ENCODE peak calls at places on chromosomes 13 and 19, in ten cellular contexts. One of them, this sample, is unnamed.

GRCh38 chr19:10113964-10114650 is 2.6 kb downstream of the P2RY11 start:
- DNase-seq in CD4-positive, alpha-beta T cell: no peak
- DNase-seq in CD8-positive, alpha-beta T cell: no peak
- DNase-seq in GM12878: no peak
- DNase-seq in pancreas: peak; percentile 47
- DNase-seq in omental fat pad: no peak
- DNase-seq in fibroblast of lung: no peak
- DNase-seq in OCI-LY7: no peak
- DNase-seq in ovary: no peak
- DNase-seq in AG10803: no peak
- DNase-seq in this sample: no peak

GRCh38 chr13:94178625-94179244 is 300.7 kb downstream of the DCT start:
- DNase-seq in CD4-positive, alpha-beta T cell: no peak
- DNase-seq in CD8-positive, alpha-beta T cell: no peak
- DNase-seq in GM12878: no peak
- DNase-seq in pancreas: no peak
- DNase-seq in omental fat pad: no peak
- DNase-seq in fibroblast of lung: no peak
- DNase-seq in OCI-LY7: no peak
- DNase-seq in ovary: no peak
- DNase-seq in AG10803: no peak
- DNase-seq in this sample: no peak

GRCh38 chr13:109000207-109000606 is 370.8 kb downstream of the MYO16 start:
- DNase-seq in CD4-positive, alpha-beta T cell: no peak
- DNase-seq in CD8-positive, alpha-beta T cell: no peak
- DNase-seq in GM12878: no peak
- DNase-seq in pancreas: no peak
- DNase-seq in omental fat pad: no peak
- DNase-seq in fibroblast of lung: no peak
- DNase-seq in OCI-LY7: no peak
- DNase-seq in ovary: no peak
- DNase-seq in AG10803: no peak
- DNase-seq in this sample: no peak

GRCh38 chr13:25306671-25307464 is 5.4 kb downstream of the NUP58 start:
- DNase-seq in CD4-positive, alpha-beta T cell: no peak
- DNase-seq in CD8-positive, alpha-beta T cell: no peak
- DNase-seq in GM12878: no peak
- DNase-seq in pancreas: no peak
- DNase-seq in omental fat pad: no peak
- DNase-seq in fibroblast of lung: no peak
- DNase-seq in OCI-LY7: no peak
- DNase-seq in ovary: no peak
- DNase-seq in AG10803: no peak
- DNase-seq in this sample: no peak

GRCh38 chr13:95256086-95256485 is 45.2 kb downstream of the ABCC4 start:
- DNase-seq in CD4-positive, alpha-beta T cell: no peak
- DNase-seq in CD8-positive, alpha-beta T cell: no peak
- DNase-seq in GM12878: no peak
- DNase-seq in pancreas: no peak
- DNase-seq in omental fat pad: no peak
- DNase-seq in fibroblast of lung: peak; percentile 76
- DNase-seq in OCI-LY7: no peak
- DNase-seq in ovary: no peak
- DNase-seq in AG10803: peak; percentile 95
- DNase-seq in this sample: no peak

GRCh38 chr19:8261881-8262280 is 46.3 kb downstream of the CD320 start:
- DNase-seq in CD4-positive, alpha-beta T cell: no peak
- DNase-seq in CD8-positive, alpha-beta T cell: no peak
- DNase-seq in GM12878: no peak
- DNase-seq in pancreas: no peak
- DNase-seq in omental fat pad: no peak
- DNase-seq in fibroblast of lung: no peak
- DNase-seq in OCI-LY7: no peak
- DNase-seq in ovary: no peak
- DNase-seq in AG10803: no peak
- DNase-seq in this sample: peak; percentile 34

GRCh38 chr19:4730740-4731171 is 7.1 kb upstream of the DPP9 start:
- DNase-seq in CD4-positive, alpha-beta T cell: peak; percentile 64
- DNase-seq in CD8-positive, alpha-beta T cell: peak; percentile 65
- DNase-seq in GM12878: no peak
- DNase-seq in pancreas: no peak
- DNase-seq in omental fat pad: no peak
- DNase-seq in fibroblast of lung: no peak
- DNase-seq in OCI-LY7: peak; percentile 45
- DNase-seq in ovary: no peak
- DNase-seq in AG10803: no peak
- DNase-seq in this sample: no peak

GRCh38 chr19:2550431-2551171 is 74.7 kb downstream of the GADD45B start:
- DNase-seq in CD4-positive, alpha-beta T cell: no peak
- DNase-seq in CD8-positive, alpha-beta T cell: no peak
- DNase-seq in GM12878: no peak
- DNase-seq in pancreas: no peak
- DNase-seq in omental fat pad: no peak
- DNase-seq in fibroblast of lung: no peak
- DNase-seq in OCI-LY7: no peak
- DNase-seq in ovary: no peak
- DNase-seq in AG10803: peak; percentile 51
- DNase-seq in this sample: no peak

GRCh38 chr19:18591735-18592385 is 3.3 kb downstream of the REX1BD start:
- DNase-seq in CD4-positive, alpha-beta T cell: no peak
- DNase-seq in CD8-positive, alpha-beta T cell: no peak
- DNase-seq in GM12878: no peak
- DNase-seq in pancreas: no peak
- DNase-seq in omental fat pad: no peak
- DNase-seq in fibroblast of lung: no peak
- DNase-seq in OCI-LY7: no peak
- DNase-seq in ovary: no peak
- DNase-seq in AG10803: peak; percentile 86
- DNase-seq in this sample: no peak

GRCh38 chr19:18588611-18589379 is at the start of gene REX1BD:
- DNase-seq in CD4-positive, alpha-beta T cell: peak; percentile 82
- DNase-seq in CD8-positive, alpha-beta T cell: peak; percentile 86
- DNase-seq in GM12878: peak; percentile 54
- DNase-seq in pancreas: peak; percentile 88
- DNase-seq in omental fat pad: no peak
- DNase-seq in fibroblast of lung: peak; percentile 71
- DNase-seq in OCI-LY7: peak; percentile 94
- DNase-seq in ovary: peak; percentile 81
- DNase-seq in AG10803: peak; percentile 76
- DNase-seq in this sample: peak; percentile 70

GRCh38 chr19:18587962-18588610 is 512 bp upstream of the REX1BD start:
- DNase-seq in CD4-positive, alpha-beta T cell: no peak
- DNase-seq in CD8-positive, alpha-beta T cell: no peak
- DNase-seq in GM12878: no peak
- DNase-seq in pancreas: no peak
- DNase-seq in omental fat pad: no peak
- DNase-seq in fibroblast of lung: no peak
- DNase-seq in OCI-LY7: no peak
- DNase-seq in ovary: no peak
- DNase-seq in AG10803: no peak
- DNase-seq in this sample: no peak

GRCh38 chr19:18589380-18590272 is 1.0 kb downstream of the REX1BD start:
- DNase-seq in CD4-positive, alpha-beta T cell: peak; percentile 55
- DNase-seq in CD8-positive, alpha-beta T cell: peak; percentile 71
- DNase-seq in GM12878: no peak
- DNase-seq in pancreas: peak; percentile 78
- DNase-seq in omental fat pad: no peak
- DNase-seq in fibroblast of lung: peak; percentile 48
- DNase-seq in OCI-LY7: peak; percentile 80
- DNase-seq in ovary: peak; percentile 58
- DNase-seq in AG10803: peak; percentile 52
- DNase-seq in this sample: peak; percentile 64

DNA sequence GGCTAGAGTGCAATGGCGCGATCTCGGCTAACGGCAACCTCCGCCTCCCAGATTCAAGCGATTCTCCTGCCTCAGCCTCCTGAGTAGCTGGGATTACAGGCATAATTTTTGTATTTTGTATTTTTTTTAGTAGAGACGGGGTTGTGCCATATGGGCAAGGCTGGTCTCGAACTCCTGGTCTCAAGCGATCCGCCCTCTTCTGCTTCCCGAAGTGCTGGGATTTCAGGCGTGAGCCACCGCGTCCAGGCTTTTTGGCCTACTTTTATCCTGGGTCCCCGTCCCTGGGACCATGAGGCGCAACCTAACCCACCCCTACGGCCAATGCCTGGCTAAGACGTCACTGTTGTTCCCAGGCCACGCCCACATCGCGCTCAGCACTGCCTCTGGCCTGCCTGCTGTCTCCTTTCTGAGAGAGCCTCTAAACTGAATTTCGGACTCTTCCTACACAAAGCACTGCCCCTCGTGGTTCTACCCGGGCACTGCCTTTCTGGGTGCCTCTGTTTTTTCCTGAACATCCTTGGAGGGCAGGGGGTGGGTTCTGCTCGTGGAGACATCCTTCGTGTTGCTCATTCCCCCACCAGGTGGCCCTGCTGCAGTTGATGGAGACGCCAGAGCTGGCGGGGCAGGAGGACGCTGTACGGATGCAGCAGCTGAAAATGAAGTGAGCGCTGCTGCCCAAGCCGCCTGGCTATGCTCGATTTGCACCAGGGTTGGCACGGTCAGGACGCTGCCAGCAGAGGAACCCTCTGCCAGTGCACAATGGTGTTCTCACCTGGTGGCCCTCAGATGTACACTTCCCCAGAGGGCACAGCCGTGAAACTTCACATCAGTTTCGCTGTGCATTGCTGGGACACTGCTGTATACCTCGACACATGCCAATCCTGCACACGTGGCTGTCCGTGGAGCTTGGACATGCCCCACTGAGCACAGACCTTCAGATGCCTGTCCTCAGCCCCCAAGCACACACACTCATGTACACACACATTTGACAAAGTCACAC is 2.0 kb downstream of the REX1BD start:
- DNase-seq in CD4-positive, alpha-beta T cell: no peak
- DNase-seq in CD8-positive, alpha-beta T cell: no peak
- DNase-seq in GM12878: no peak
- DNase-seq in pancreas: no peak
- DNase-seq in omental fat pad: no peak
- DNase-seq in fibroblast of lung: peak; percentile 47
- DNase-seq in OCI-LY7: no peak
- DNase-seq in ovary: no peak
- DNase-seq in AG10803: peak; percentile 18
- DNase-seq in this sample: peak; percentile 64
- TF ChIP-seq CTCF in CD4-positive, alpha-beta T cell: no peak
- TF ChIP-seq CTCF in CD8-positive, alpha-beta T cell: no peak
- TF ChIP-seq CTCF in GM12878: no peak
- TF ChIP-seq CTCF in pancreas: no peak
- TF ChIP-seq CTCF in omental fat pad: no peak
- TF ChIP-seq CTCF in fibroblast of lung: no peak
- TF ChIP-seq CTCF in OCI-LY7: peak; percentile 61
- TF ChIP-seq CTCF in ovary: no peak
- TF ChIP-seq CTCF in AG10803: peak; percentile 19
- TF ChIP-seq CTCF in this sample: peak; percentile 34

GRCh38 chr13:20186771-20187170 is 6.0 kb downstream of the GJB2 start:
- DNase-seq in CD4-positive, alpha-beta T cell: no peak
- DNase-seq in CD8-positive, alpha-beta T cell: no peak
- DNase-seq in GM12878: no peak
- DNase-seq in pancreas: no peak
- DNase-seq in omental fat pad: no peak
- DNase-seq in fibroblast of lung: no peak
- DNase-seq in OCI-LY7: no peak
- DNase-seq in ovary: no peak
- DNase-seq in AG10803: no peak
- DNase-seq in this sample: no peak

GRCh38 chr13:20178156-20178555 is 14.6 kb downstream of the GJB2 start:
- DNase-seq in CD4-positive, alpha-beta T cell: no peak
- DNase-seq in CD8-positive, alpha-beta T cell: no peak
- DNase-seq in GM12878: no peak
- DNase-seq in pancreas: no peak
- DNase-seq in omental fat pad: no peak
- DNase-seq in fibroblast of lung: no peak
- DNase-seq in OCI-LY7: no peak
- DNase-seq in ovary: no peak
- DNase-seq in AG10803: no peak
- DNase-seq in this sample: no peak

GRCh38 chr13:20181180-20181579 is 11.6 kb downstream of the GJB2 start:
- DNase-seq in CD4-positive, alpha-beta T cell: no peak
- DNase-seq in CD8-positive, alpha-beta T cell: no peak
- DNase-seq in GM12878: no peak
- DNase-seq in pancreas: no peak
- DNase-seq in omental fat pad: no peak
- DNase-seq in fibroblast of lung: no peak
- DNase-seq in OCI-LY7: no peak
- DNase-seq in ovary: no peak
- DNase-seq in AG10803: no peak
- DNase-seq in this sample: no peak

GRCh38 chr13:20185657-20186056 is 7.1 kb downstream of the GJB2 start:
- DNase-seq in CD4-positive, alpha-beta T cell: no peak
- DNase-seq in CD8-positive, alpha-beta T cell: no peak
- DNase-seq in GM12878: no peak
- DNase-seq in pancreas: no peak
- DNase-seq in omental fat pad: no peak
- DNase-seq in fibroblast of lung: no peak
- DNase-seq in OCI-LY7: no peak
- DNase-seq in ovary: no peak
- DNase-seq in AG10803: no peak
- DNase-seq in this sample: no peak

DNA sequence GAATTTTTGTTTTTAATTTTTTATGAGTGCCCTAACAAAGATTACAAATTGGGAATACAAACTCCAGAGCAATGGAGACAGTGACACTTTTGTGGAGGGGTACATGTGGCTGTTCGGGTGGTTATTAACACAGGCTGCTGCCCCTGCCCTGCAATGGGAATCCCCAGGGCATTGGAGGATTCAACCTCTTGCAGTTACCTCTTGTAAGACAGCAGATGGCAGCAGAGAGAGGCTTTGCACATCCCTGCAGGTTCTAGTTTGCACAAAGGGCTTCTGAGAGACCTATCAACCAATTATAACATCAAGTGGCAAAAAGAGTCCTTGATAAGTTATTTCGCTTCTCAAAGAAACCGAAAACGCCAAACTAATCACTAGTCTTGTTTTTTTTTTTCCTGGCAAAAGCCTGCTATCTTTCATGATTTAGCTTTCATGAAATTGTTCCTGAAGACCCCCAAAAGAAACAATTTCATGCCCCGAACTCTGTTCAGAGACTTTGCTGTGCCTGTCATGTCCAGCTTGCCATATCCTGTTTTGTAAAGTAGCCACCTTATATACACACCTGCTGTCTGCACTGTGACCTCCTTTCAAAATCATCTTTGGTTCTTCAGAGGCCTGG is 10.4 kb downstream of the GJB2 start:
- DNase-seq in CD4-positive, alpha-beta T cell: no peak
- DNase-seq in CD8-positive, alpha-beta T cell: peak; percentile 54
- DNase-seq in GM12878: peak; percentile 35
- DNase-seq in pancreas: no peak
- DNase-seq in omental fat pad: no peak
- DNase-seq in fibroblast of lung: peak; percentile 83
- DNase-seq in OCI-LY7: peak; percentile 73
- DNase-seq in ovary: no peak
- DNase-seq in AG10803: peak; percentile 72
- DNase-seq in this sample: peak; percentile 71
- TF ChIP-seq CTCF in CD4-positive, alpha-beta T cell: peak; percentile 84
- TF ChIP-seq CTCF in CD8-positive, alpha-beta T cell: peak; percentile 62
- TF ChIP-seq CTCF in GM12878: peak; percentile 85
- TF ChIP-seq CTCF in pancreas: peak; percentile 65
- TF ChIP-seq CTCF in omental fat pad: no peak
- TF ChIP-seq CTCF in fibroblast of lung: peak; percentile 91
- TF ChIP-seq CTCF in OCI-LY7: peak; percentile 85
- TF ChIP-seq CTCF in ovary: no peak
- TF ChIP-seq CTCF in AG10803: peak; percentile 94
- TF ChIP-seq CTCF in this sample: peak; percentile 84

GRCh38 chr13:47764817-47765216 is 236.3 kb downstream of the SUCLA2 start:
- DNase-seq in CD4-positive, alpha-beta T cell: no peak
- DNase-seq in CD8-positive, alpha-beta T cell: no peak
- DNase-seq in GM12878: no peak
- DNase-seq in pancreas: no peak
- DNase-seq in omental fat pad: no peak
- DNase-seq in fibroblast of lung: no peak
- DNase-seq in OCI-LY7: no peak
- DNase-seq in ovary: no peak
- DNase-seq in AG10803: no peak
- DNase-seq in this sample: no peak
- TF ChIP-seq CTCF in CD4-positive, alpha-beta T cell: no peak
- TF ChIP-seq CTCF in CD8-positive, alpha-beta T cell: no peak
- TF ChIP-seq CTCF in GM12878: no peak
- TF ChIP-seq CTCF in pancreas: no peak
- TF ChIP-seq CTCF in omental fat pad: no peak
- TF ChIP-seq CTCF in fibroblast of lung: no peak
- TF ChIP-seq CTCF in OCI-LY7: no peak
- TF ChIP-seq CTCF in ovary: no peak
- TF ChIP-seq CTCF in AG10803: no peak
- TF ChIP-seq CTCF in this sample: no peak

GRCh38 chr13:81171065-81171647 is 830.2 kb upstream of the SPRY2 start:
- DNase-seq in CD4-positive, alpha-beta T cell: no peak
- DNase-seq in CD8-positive, alpha-beta T cell: no peak
- DNase-seq in GM12878: no peak
- DNase-seq in pancreas: no peak
- DNase-seq in omental fat pad: no peak
- DNase-seq in fibroblast of lung: peak; percentile 34
- DNase-seq in OCI-LY7: peak; percentile 18
- DNase-seq in ovary: no peak
- DNase-seq in AG10803: peak; percentile 2
- DNase-seq in this sample: no peak

DNA sequence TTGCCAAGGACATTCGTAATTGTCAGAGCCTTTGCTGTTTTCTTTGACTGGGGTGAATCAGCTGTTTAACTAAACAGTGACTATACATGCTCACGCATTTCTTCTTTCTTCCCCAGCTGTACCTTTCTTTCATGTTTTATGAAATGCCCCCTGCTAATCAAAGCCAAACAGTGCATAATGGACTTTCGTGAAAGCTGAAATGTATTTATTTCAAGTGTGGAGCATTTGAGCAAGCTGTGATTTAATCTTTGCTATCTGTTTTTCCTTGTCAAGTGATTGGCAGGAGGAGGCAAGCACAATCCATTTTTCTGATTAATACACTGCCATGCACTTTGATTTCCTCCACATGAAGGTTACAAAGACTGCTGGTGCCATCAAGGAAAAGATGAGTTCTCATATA is 831.7 kb upstream of the SPRY2 start:
- DNase-seq in CD4-positive, alpha-beta T cell: no peak
- DNase-seq in CD8-positive, alpha-beta T cell: no peak
- DNase-seq in GM12878: no peak
- DNase-seq in pancreas: no peak
- DNase-seq in omental fat pad: no peak
- DNase-seq in fibroblast of lung: no peak
- DNase-seq in OCI-LY7: no peak
- DNase-seq in ovary: no peak
- DNase-seq in AG10803: no peak
- DNase-seq in this sample: no peak
- TF ChIP-seq CTCF in CD4-positive, alpha-beta T cell: no peak
- TF ChIP-seq CTCF in CD8-positive, alpha-beta T cell: no peak
- TF ChIP-seq CTCF in GM12878: no peak
- TF ChIP-seq CTCF in pancreas: no peak
- TF ChIP-seq CTCF in omental fat pad: no peak
- TF ChIP-seq CTCF in fibroblast of lung: no peak
- TF ChIP-seq CTCF in OCI-LY7: no peak
- TF ChIP-seq CTCF in ovary: no peak
- TF ChIP-seq CTCF in AG10803: no peak
- TF ChIP-seq CTCF in this sample: no peak

This sample was measured in CD14-positive monocyte.